ENCODE peak calls at places on chromosomes 1 and 21, in four cellular contexts. R, L, W and M are unnamed samples.

GRCh38 chr1:167333114-167333513 is 112.4 kb downstream of the POU2F1 start:
- DNase-seq in R (no peak), W (no peak), L (no peak), M (no peak)

GRCh38 chr1:239112536-239112935 is 273.8 kb upstream of the CHRM3 start:
- DNase-seq in W (no peak), R (no peak), L (no peak), M (no peak)

GRCh38 chr1:39204441-39205081 is at the start of gene MACF1:
- DNase-seq in L (peak), R (peak), W (no peak), M (peak)

GRCh38 chr1:246383217-246383616 is 123.9 kb downstream of the SMYD3 start:
- DNase-seq in L (no peak), R (no peak), W (no peak), M (no peak)

GRCh38 chr1:53279556-53280160 is 41.3 kb upstream of the MAGOH start:
- DNase-seq in W (no peak), L (no peak), R (no peak), M (no peak)

GRCh38 chr1:17230106-17230505 is 18.8 kb upstream of the PADI3 start:
- DNase-seq in L (no peak), R (no peak), W (no peak), M (no peak)

GRCh38 chr1:51548986-51549619 is 30.0 kb upstream of the EPS15 start:
- DNase-seq in W (no peak), L (no peak), R (peak), M (no peak)

GRCh38 chr21:41482321-41482720 is 25.6 kb downstream of the TMPRSS2 start:
- DNase-seq in R (no peak), W (no peak), L (no peak), M (no peak)

GRCh38 chr1:60255565-60255964 is 182.0 kb upstream of the C1orf87 start:
- DNase-seq in W (no peak), L (no peak), R (no peak), M (no peak)

GRCh38 chr1:62082456-62083363 is 111.9 kb upstream of the L1TD1 start:
- DNase-seq in L (peak), R (peak), W (peak), M (peak)

GRCh38 chr1:215407575-215407974 is 159.5 kb upstream of the KCTD3 start:
- DNase-seq in R (no peak), W (no peak), L (no peak), M (no peak)

GRCh38 chr1:173954179-173954578 is 37.1 kb upstream of the SERPINC1 start:
- DNase-seq in R (no peak), L (no peak), W (no peak), M (no peak)

GRCh38 chr1:182317489-182318180 is 74.0 kb downstream of the GLUL start:
- DNase-seq in R (no peak), W (no peak), L (peak), M (no peak)

GRCh38 chr1:220565670-220566069 is 37.7 kb downstream of the MARK1 start:
- DNase-seq in R (no peak), L (no peak), W (no peak), M (no peak)

GRCh38 chr1:37739222-37739621 is 25.7 kb downstream of the EPHA10 start:
- DNase-seq in R (no peak), L (peak), W (no peak), M (peak)

GRCh38 chr1:14970115-14970798 is 183.3 kb upstream of the TMEM51 start:
- DNase-seq in R (peak), W (no peak), L (peak), M (peak)

GRCh38 chr1:242452573-242452972 is 71.9 kb downstream of the PLD5 start:
- DNase-seq in L (no peak), R (no peak), W (no peak), M (no peak)

GRCh38 chr1:111204211-111204883 is 3.9 kb upstream of the DENND2D start:
- DNase-seq in W (peak), R (no peak), L (peak), M (no peak)

GRCh38 chr1:199124351-199124750 is 485.5 kb downstream of the PTPRC start:
- DNase-seq in W (no peak), R (no peak), L (no peak), M (no peak)

GRCh38 chr1:116988908-116989307 is 12.7 kb upstream of the CD101 start:
- DNase-seq in R (no peak), W (no peak), L (peak), M (no peak)

GRCh38 chr1:223802602-223803001 is 43.1 kb downstream of the TP53BP2 start:
- DNase-seq in W (no peak), L (no peak), R (no peak), M (no peak)

GRCh38 chr21:18058731-18059398 is 185.8 kb upstream of the CHODL start:
- DNase-seq in W (no peak), L (no peak), R (no peak), M (no peak)

GRCh38 chr1:162691999-162692575 is 59.8 kb downstream of the DDR2 start:
- DNase-seq in L (no peak), W (no peak), R (no peak), M (no peak)

GRCh38 chr1:205563927-205564441 is 59.5 kb downstream of the CDK18 start:
- DNase-seq in R (no peak), W (no peak), L (peak), M (no peak)

GRCh38 chr1:78755986-78756385 is 106.4 kb downstream of the IFI44 start:
- DNase-seq in R (no peak), L (no peak), W (no peak), M (no peak)

GRCh38 chr1:210360852-210361477 is 32.3 kb downstream of the HHAT start:
- DNase-seq in W (no peak), R (no peak), L (no peak), M (no peak)

GRCh38 chr1:28160677-28161328 is 15.7 kb downstream of the PTAFR start:
- DNase-seq in R (no peak), W (no peak), L (peak), M (no peak)

GRCh38 chr1:151193304-151193703 is 3.3 kb upstream of the VPS72 start:
- DNase-seq in W (no peak), R (no peak), L (no peak), M (no peak)

GRCh38 chr21:37342046-37342632 is 24.4 kb upstream of the DYRK1A start:
- DNase-seq in L (no peak), W (no peak), R (no peak), M (no peak)

GRCh38 chr1:234213576-234214128 is 159.6 kb upstream of the COA6 start:
- DNase-seq in R (no peak), L (no peak), W (no peak), M (no peak)
- H3K4me3 ChIP-seq in R (peak), L (no peak), W (no peak), M (peak)

GRCh38 chr21:45455321-45456013 is 50.5 kb downstream of the COL18A1 start:
- DNase-seq in W (no peak), R (no peak), L (no peak), M (no peak)
- H3K4me3 ChIP-seq in W (no peak), R (no peak), L (no peak), M (no peak)

DNA sequence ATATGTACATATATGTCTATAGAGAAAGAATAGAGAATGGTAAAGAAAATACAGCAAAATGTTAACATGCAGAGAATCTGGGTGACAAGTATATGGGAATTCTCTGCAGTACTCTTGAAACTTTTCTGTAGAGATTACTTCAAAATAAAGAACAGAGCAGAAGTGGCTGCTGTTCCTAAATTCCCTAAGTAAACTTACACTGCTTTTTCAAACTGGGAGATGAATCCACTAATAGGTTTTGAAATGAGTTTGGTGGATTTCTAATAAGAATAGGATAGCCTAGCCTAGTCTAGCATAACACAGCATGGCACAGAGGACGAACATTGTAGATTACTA is 450 bp upstream of the CR2 start:
- DNase-seq in L (no peak), W (no peak), R (no peak), M (no peak)
- H3K4me3 ChIP-seq in L (no peak), W (no peak), R (no peak), M (no peak)

DNA sequence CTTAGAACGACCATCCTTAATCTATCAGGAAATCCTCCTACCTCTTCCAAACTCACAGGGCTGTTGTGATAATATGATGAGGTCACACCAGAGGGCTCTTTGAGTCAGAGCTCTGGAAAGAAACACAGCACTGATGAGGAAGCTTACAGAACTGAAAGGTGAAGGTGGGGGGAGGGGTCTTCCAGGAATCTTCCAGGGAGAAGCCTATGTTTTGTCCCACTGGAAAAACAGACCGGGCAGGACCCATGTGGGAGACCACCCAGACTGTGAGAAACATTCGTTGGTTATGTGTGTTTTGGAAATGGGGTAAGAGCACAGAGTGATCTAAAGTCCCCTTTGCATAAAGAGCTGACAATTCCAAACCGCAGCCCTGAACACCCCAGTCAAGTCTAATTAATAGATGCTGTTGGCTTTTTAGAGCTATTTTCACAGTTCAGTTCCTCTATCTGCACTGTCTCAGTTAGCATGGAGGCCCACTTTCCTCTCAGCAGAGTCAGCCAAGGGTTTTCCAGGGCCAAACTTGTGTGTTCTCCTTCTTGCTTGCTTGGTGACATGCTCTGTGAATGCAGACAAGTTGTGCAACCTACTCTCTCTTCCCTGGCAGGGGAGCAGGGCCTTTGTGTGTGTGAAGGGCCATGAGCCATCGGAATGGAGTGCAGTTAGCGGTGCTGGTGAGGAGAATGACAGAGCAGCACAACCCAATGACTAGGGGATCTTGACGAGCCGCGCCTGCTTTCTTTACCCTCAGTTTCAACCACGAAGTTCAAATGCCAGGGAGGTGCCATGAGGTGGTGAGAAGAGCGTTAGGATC is 12.3 kb downstream of the PHLDA3 start:
- DNase-seq in R (no peak), W (no peak), L (peak), M (peak)
- H3K4me3 ChIP-seq in R (no peak), W (no peak), L (no peak), M (no peak)

GRCh38 chr1:20212685-20213331 is 26.5 kb upstream of the PLA2G2C start:
- DNase-seq in W (peak), R (no peak), L (peak), M (peak)

GRCh38 chr1:20211511-20211931 is 25.2 kb upstream of the PLA2G2C start:
- DNase-seq in L (peak), W (no peak), R (no peak), M (no peak)

GRCh38 chr1:20212099-20212684 is 25.9 kb upstream of the PLA2G2C start:
- DNase-seq in R (no peak), W (no peak), L (no peak), M (no peak)

GRCh38 chr1:20209471-20209870 is 23.2 kb upstream of the PLA2G2C start:
- DNase-seq in R (no peak), W (no peak), L (no peak), M (no peak)

DNA sequence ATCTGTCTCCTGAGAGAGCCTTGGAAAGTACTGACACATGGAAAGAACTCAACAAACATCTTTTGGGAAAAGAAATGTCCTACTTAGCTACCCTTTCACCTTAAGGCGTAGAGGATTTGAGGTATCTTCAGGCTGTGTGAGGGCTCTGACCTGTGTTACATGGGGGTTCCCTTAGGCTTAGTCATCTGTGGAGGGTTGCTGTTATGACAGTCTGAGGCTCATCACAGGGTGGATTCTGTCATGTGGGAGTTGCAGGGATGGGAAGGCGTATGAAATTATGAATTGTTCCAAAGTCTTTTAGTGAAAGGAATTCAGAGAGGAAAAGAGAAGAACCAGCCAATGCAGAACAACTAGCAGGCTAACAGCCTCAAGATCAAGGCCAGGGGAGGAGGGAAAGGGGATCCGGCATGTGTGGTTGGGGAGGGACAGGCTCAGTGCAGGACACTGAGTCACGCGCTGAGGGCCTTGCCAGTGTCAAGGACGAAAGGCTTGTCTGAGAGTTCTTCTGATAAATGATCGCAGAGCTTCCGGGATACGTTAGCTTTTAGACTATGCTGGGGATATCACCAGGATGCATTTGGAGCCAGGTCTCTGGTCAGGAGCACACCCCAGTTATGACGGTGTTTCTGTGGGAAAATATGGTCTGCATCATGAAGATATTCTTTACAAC is 24.6 kb upstream of the PLA2G2C start:
- DNase-seq in R (no peak), L (no peak), W (no peak), M (no peak)
- H3K4me3 ChIP-seq in R (no peak), L (no peak), W (no peak), M (no peak)

GRCh38 chr1:43981135-43981491 is 2.1 kb downstream of the B4GALT2 start:
- DNase-seq in W (no peak), R (no peak), L (peak), M (no peak)

GRCh38 chr1:43979261-43979527 is 184 bp downstream of the B4GALT2 start:
- DNase-seq in L (no peak), R (no peak), W (no peak), M (no peak)

GRCh38 chr1:43978551-43979260 is at the start of gene B4GALT2:
- DNase-seq in R (no peak), L (peak), W (no peak), M (no peak)

GRCh38 chr1:43980255-43981134 is 1.5 kb downstream of the B4GALT2 start:
- DNase-seq in R (no peak), W (no peak), L (no peak), M (no peak)

DNA sequence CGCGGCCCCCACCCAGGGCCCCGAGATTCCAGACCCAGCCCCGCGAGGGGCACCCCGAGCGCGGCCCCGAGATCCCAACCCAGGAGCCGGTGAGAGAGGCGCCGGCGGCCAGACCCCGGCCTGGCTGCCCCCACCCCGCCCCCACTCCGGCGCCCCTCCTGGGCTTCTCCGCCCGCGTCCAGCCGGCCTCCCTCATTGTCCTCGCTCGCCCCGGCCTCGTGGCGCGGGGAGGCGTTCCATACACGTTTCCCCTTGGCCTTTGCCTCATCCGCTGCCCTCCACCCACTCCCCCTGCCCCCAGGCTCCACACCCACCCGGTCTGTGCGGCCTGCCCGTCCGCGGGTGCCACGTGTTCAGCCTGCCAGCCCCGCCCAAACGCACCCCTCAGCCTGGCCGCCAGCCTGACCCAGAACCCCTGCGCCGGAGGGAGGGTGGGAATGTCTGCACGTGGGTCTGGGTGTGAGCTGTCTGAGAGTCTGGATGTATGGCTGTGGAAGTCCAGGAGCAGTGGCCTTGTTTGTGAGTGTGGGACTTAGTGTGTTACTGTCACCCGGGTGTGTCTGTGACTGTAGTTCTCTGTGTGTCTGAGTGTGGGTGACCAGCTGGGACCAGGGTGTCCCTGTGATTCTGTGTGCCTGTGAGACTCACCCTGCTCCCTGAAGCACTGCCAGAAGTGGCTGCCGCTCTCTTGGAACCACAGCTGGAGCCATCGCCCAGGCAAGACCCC is 681 bp downstream of the B4GALT2 start:
- DNase-seq in L (peak), R (no peak), W (no peak), M (no peak)
- H3K4me3 ChIP-seq in L (peak), R (peak), W (peak), M (peak)

GRCh38 chr21:45478115-45478801 is 64.0 kb downstream of the SLC19A1 start:
- DNase-seq in W (peak), L (peak), R (no peak), M (no peak)
- H3K4me3 ChIP-seq in W (peak), L (no peak), R (no peak), M (no peak)

GRCh38 chr1:40693425-40693824 is 1.9 kb downstream of the NFYC start:
- DNase-seq in W (no peak), R (no peak), L (no peak), M (no peak)
- H3K4me3 ChIP-seq in W (peak), R (peak), L (no peak), M (no peak)